ENCODE peak calls at places on chromosomes 1 and 21, in ten cellular contexts. G is stimulated activated CD4-positive, alpha-beta T cell treated with anti-CD3 and anti-CD28 coated beads, TNF-alpha, amount 100 ng/mL, for 24 hours; O is pancreas; U is AG09319; T is suprapubic skin; N is non-pigmented ciliary epithelial cell; Z is NB4; P is activated CD8-positive, alpha-beta memory T cell treated with anti-CD3 and anti-CD28 coated beads, Interleukin-2, amount 50 U/mL, for 4 hours; L is RWPE1; M is MV-4-11. I is an unnamed sample.
A peak's percentile ranks its signal among the peaks of the same experiment; 100 is the strongest.

GRCh38 chr1:200445213-200445612 is 35.4 kb upstream of the ZNF281 start:
- DNase-seq in G (peak; percentile 2), O (no peak), U (no peak), T (no peak), N (no peak), Z (no peak), P (no peak), L (peak; percentile 67), M (no peak), I (no peak)

GRCh38 chr1:229029644-229030235 is 241.2 kb upstream of the RAB4A start:
- DNase-seq in G (no peak), O (no peak), U (no peak), T (no peak), N (no peak), Z (peak; percentile 87), P (no peak), L (no peak), M (peak; percentile 27), I (no peak)

GRCh38 chr1:228459091-228459993 is 27.8 kb upstream of the RNF187 start:
- DNase-seq in G (peak; percentile 55), O (no peak), U (peak; percentile 54), T (no peak), N (no peak), Z (no peak), P (peak; percentile 45), L (peak; percentile 60), M (peak; percentile 57), I (peak; percentile 44)

GRCh38 chr1:24425446-24425845 is 9.8 kb downstream of the NIPAL3 start:
- DNase-seq in G (no peak), O (no peak), U (no peak), T (no peak), N (no peak), Z (no peak), P (no peak), L (no peak), M (no peak), I (no peak)

GRCh38 chr1:160374291-160374690 is 7.4 kb downstream of the NHLH1 start:
- DNase-seq in G (no peak), O (no peak), U (no peak), T (no peak), N (no peak), Z (no peak), P (no peak), L (no peak), M (no peak), I (no peak)

GRCh38 chr1:99218999-99219398 is 45.3 kb upstream of the PLPPR4 start:
- DNase-seq in G (no peak), O (no peak), U (no peak), T (no peak), N (no peak), Z (no peak), P (no peak), L (no peak), M (peak; percentile 60), I (no peak)

GRCh38 chr1:235558783-235559182 is 54.5 kb upstream of the B3GALNT2 start:
- DNase-seq in G (no peak), O (no peak), U (no peak), T (no peak), N (no peak), Z (no peak), P (no peak), L (no peak), M (no peak), I (no peak)

GRCh38 chr21:36209626-36210171 is 53.1 kb downstream of the DOP1B start:
- DNase-seq in G (peak; percentile 15), O (peak; percentile 58), U (peak; percentile 36), T (no peak), N (peak; percentile 41), Z (peak; percentile 74), P (peak; percentile 34), L (peak; percentile 55), M (peak; percentile 47), I (peak; percentile 38)

GRCh38 chr21:42313501-42313969 is 1.7 kb downstream of the TFF3 start:
- DNase-seq in G (no peak), O (no peak), U (no peak), T (peak; percentile 74), N (no peak), Z (peak; percentile 52), P (no peak), L (no peak), M (peak; percentile 20), I (no peak)

GRCh38 chr1:2070016-2070415 is 19.8 kb downstream of the PRKCZ start:
- DNase-seq in G (no peak), O (no peak), U (no peak), T (no peak), N (no peak), Z (no peak), P (no peak), L (no peak), M (no peak), I (no peak)

GRCh38 chr1:66539491-66539890 is 5.5 kb downstream of the SGIP1 start:
- DNase-seq in G (no peak), O (no peak), U (no peak), T (no peak), N (no peak), Z (no peak), P (no peak), L (no peak), M (no peak), I (no peak)

GRCh38 chr21:38126677-38127271 is 130.0 kb upstream of the KCNJ15 start:
- DNase-seq in G (peak; percentile 53), O (peak; percentile 37), U (no peak), T (no peak), N (no peak), Z (peak; percentile 49), P (peak; percentile 36), L (peak; percentile 64), M (peak; percentile 10), I (peak; percentile 10)

GRCh38 chr1:161069201-161069685 is 448 bp downstream of the ARHGAP30 start:
- DNase-seq in G (no peak), O (no peak), U (no peak), T (no peak), N (no peak), Z (no peak), P (no peak), L (no peak), M (no peak), I (no peak)

GRCh38 chr1:172180886-172181285 is 239.6 kb upstream of the C1orf105 start:
- DNase-seq in G (peak; percentile 37), O (no peak), U (no peak), T (no peak), N (no peak), Z (no peak), P (peak; percentile 21), L (no peak), M (peak; percentile 57), I (no peak)

GRCh38 chr1:29514361-29515187 is 278.3 kb downstream of the PTPRU start:
- DNase-seq in G (no peak), O (no peak), U (no peak), T (peak; percentile 43), N (no peak), Z (no peak), P (no peak), L (no peak), M (no peak), I (no peak)

GRCh38 chr1:14442669-14443068 is 155.8 kb upstream of the KAZN start:
- DNase-seq in G (no peak), O (no peak), U (no peak), T (no peak), N (no peak), Z (no peak), P (no peak), L (no peak), M (no peak), I (no peak)

GRCh38 chr1:22749503-22749902 is 38.9 kb downstream of the EPHB2 start:
- DNase-seq in G (no peak), O (no peak), U (no peak), T (no peak), N (no peak), Z (no peak), P (no peak), L (no peak), M (no peak), I (no peak)

GRCh38 chr1:48203287-48203900 is 19.1 kb upstream of the SLC5A9 start:
- DNase-seq in G (no peak), O (no peak), U (no peak), T (no peak), N (no peak), Z (peak; percentile 22), P (no peak), L (peak; percentile 54), M (no peak), I (no peak)

GRCh38 chr1:170305777-170306299 is 160.1 kb downstream of the NTMT2 start:
- DNase-seq in G (no peak), O (no peak), U (no peak), T (no peak), N (no peak), Z (no peak), P (no peak), L (no peak), M (peak; percentile 26), I (no peak)

GRCh38 chr1:31335007-31335406 is 37.9 kb downstream of the FABP3 start:
- DNase-seq in G (no peak), O (no peak), U (no peak), T (no peak), N (no peak), Z (peak; percentile 53), P (no peak), L (peak; percentile 46), M (peak; percentile 53), I (peak; percentile 23)

GRCh38 chr1:101043776-101044175 is 18.2 kb upstream of the DPH5 start:
- DNase-seq in G (no peak), O (no peak), U (no peak), T (no peak), N (peak; percentile 23), Z (no peak), P (no peak), L (no peak), M (no peak), I (peak; percentile 39)

GRCh38 chr1:161781995-161782394 is 15.9 kb downstream of the ATF6 start:
- DNase-seq in G (no peak), O (no peak), U (no peak), T (no peak), N (peak; percentile 14), Z (no peak), P (no peak), L (no peak), M (no peak), I (no peak)

GRCh38 chr1:233114159-233114558 is 163.7 kb downstream of the NTPCR start:
- DNase-seq in G (no peak), O (no peak), U (no peak), T (no peak), N (no peak), Z (peak; percentile 51), P (no peak), L (peak; percentile 7), M (peak; percentile 49), I (no peak)

GRCh38 chr1:59779949-59780348 is 34.8 kb upstream of the HOOK1 start:
- DNase-seq in G (no peak), O (no peak), U (no peak), T (no peak), N (no peak), Z (peak; percentile 5), P (no peak), L (no peak), M (no peak), I (no peak)

GRCh38 chr1:22841754-22842370 is 130.8 kb downstream of the LACTBL1 start:
- DNase-seq in G (no peak), O (no peak), U (no peak), T (no peak), N (no peak), Z (no peak), P (no peak), L (no peak), M (no peak), I (no peak)

GRCh38 chr1:184822267-184822666 is 67.6 kb upstream of the EDEM3 start:
- DNase-seq in G (no peak), O (no peak), U (no peak), T (no peak), N (no peak), Z (no peak), P (no peak), L (no peak), M (no peak), I (no peak)

GRCh38 chr1:232306269-232306911 is 323.5 kb downstream of the SIPA1L2 start:
- DNase-seq in G (no peak), O (peak; percentile 44), U (no peak), T (no peak), N (no peak), Z (peak; percentile 9), P (no peak), L (no peak), M (no peak), I (no peak)

I was measured in GM04504.